ENCODE peak calls at places on chromosomes 4 and X, in seven cellular contexts. R is kidney glomerular epithelial cell, B is MCF 10A, E is mammary epithelial cell, T is A549, A is ELR, V is Caco-2. X is an unnamed sample.

GRCh38 chrX:14056201-14056600 is 26.5 kb upstream of the GEMIN8 start:
- DNase-seq in R (no peak), B (no peak), E (no peak), T (no peak), A (no peak), V (no peak), X (no peak)

GRCh38 chrX:137575596-137576255 is 9.8 kb downstream of the ZIC3 start:
- DNase-seq in R (no peak), B (no peak), E (no peak), T (no peak), A (no peak), V (no peak), X (no peak)

GRCh38 chr4:7892212-7893019 is 47.2 kb downstream of the AFAP1 start:
- DNase-seq in R (no peak), B (no peak), E (no peak), T (peak; percentile 36), A (peak; percentile 90), V (no peak), X (peak; percentile 98)

GRCh38 chr4:77251751-77252150 is 94.7 kb downstream of the CCNG2 start:
- DNase-seq in R (no peak), B (no peak), E (no peak), T (no peak), A (no peak), V (no peak), X (no peak)

GRCh38 chrX:2486476-2487133 is 14.2 kb downstream of the DHRSX start:
- DNase-seq in R (no peak), B (no peak), E (no peak), T (no peak), A (no peak), V (no peak), X (no peak)

GRCh38 chr4:42478941-42479340 is 81.7 kb downstream of the SHISA3 start:
- DNase-seq in R (no peak), B (no peak), E (no peak), T (no peak), A (no peak), V (no peak), X (no peak)

GRCh38 chr4:92231511-92231910 is 72.3 kb upstream of the GRID2 start:
- DNase-seq in R (no peak), B (no peak), E (no peak), T (no peak), A (no peak), V (no peak), X (no peak)

GRCh38 chr4:20687894-20688293 is 12.4 kb upstream of the PACRGL start:
- DNase-seq in R (peak; percentile 96), B (peak; percentile 21), E (peak; percentile 44), T (no peak), A (peak; percentile 72), V (no peak), X (peak; percentile 58)

GRCh38 chr4:112183252-112183651 is 38.0 kb downstream of the FAM241A start:
- DNase-seq in R (no peak), B (no peak), E (peak; percentile 69), T (no peak), A (no peak), V (no peak), X (no peak)

GRCh38 chr4:182212211-182212761 is 30.9 kb upstream of the TENM3 start:
- DNase-seq in R (no peak), B (no peak), E (peak; percentile 50), T (no peak), A (no peak), V (no peak), X (peak; percentile 79)

GRCh38 chr4:127634181-127634580 is 1.4 kb downstream of the INTU start:
- DNase-seq in R (no peak), B (no peak), E (no peak), T (no peak), A (peak; percentile 59), V (no peak), X (no peak)

GRCh38 chrX:72461766-72462165 is 110.9 kb downstream of the HDAC8 start:
- DNase-seq in R (no peak), B (no peak), E (peak; percentile 36), T (peak; percentile 1), A (no peak), V (no peak), X (peak; percentile 41)

GRCh38 chr4:55365347-55365728 is 19.3 kb downstream of the SRD5A3 start:
- DNase-seq in R (no peak), B (no peak), E (no peak), T (no peak), A (no peak), V (no peak), X (no peak)

GRCh38 chrX:68163446-68163845 is 269.8 kb downstream of the OPHN1 start:
- DNase-seq in R (no peak), B (no peak), E (peak; percentile 16), T (no peak), A (peak; percentile 43), V (no peak), X (peak; percentile 5)

GRCh38 chr4:74292111-74292870 is 16.0 kb upstream of the EPGN start:
- DNase-seq in R (peak; percentile 27), B (no peak), E (peak; percentile 49), T (no peak), A (no peak), V (no peak), X (no peak)

GRCh38 chr4:113355550-113356371 is 306.3 kb downstream of the ANK2 start:
- DNase-seq in R (no peak), B (peak; percentile 87), E (peak; percentile 95), T (no peak), A (peak; percentile 85), V (peak; percentile 45), X (peak; percentile 98)

GRCh38 chrX:141468940-141469339 is 115.6 kb downstream of the SPANXA1 start:
- DNase-seq in R (peak; percentile 7), B (peak; percentile 39), E (peak; percentile 33), T (peak; percentile 54), A (peak; percentile 89), V (no peak), X (peak; percentile 24)

GRCh38 chrX:134548257-134548732 is 88.3 kb downstream of the HPRT1 start:
- DNase-seq in R (no peak), B (no peak), E (no peak), T (no peak), A (peak; percentile 46), V (no peak), X (no peak)

GRCh38 chr4:177455591-177455990 is 13.4 kb upstream of the AGA start:
- DNase-seq in R (no peak), B (no peak), E (no peak), T (no peak), A (no peak), V (peak; percentile 47), X (no peak)

GRCh38 chr4:146112389-146112788 is 63.1 kb upstream of the LSM6 start:
- DNase-seq in R (no peak), B (no peak), E (no peak), T (no peak), A (no peak), V (no peak), X (no peak)

GRCh38 chr4:140135529-140136021 is 18.4 kb downstream of the MAML3 start:
- DNase-seq in R (peak; percentile 13), B (no peak), E (no peak), T (peak; percentile 58), A (peak; percentile 40), V (no peak), X (peak; percentile 71)

GRCh38 chrX:149372861-149373260 is 132.2 kb downstream of the IDS start:
- DNase-seq in R (no peak), B (peak; percentile 77), E (peak; percentile 20), T (no peak), A (peak; percentile 1), V (no peak), X (peak; percentile 72)

GRCh38 chrX:154436597-154437397 is at the start of gene GDI1:
- DNase-seq in R (no peak), B (peak; percentile 27), E (no peak), T (peak; percentile 75), A (peak; percentile 65), V (peak; percentile 56), X (peak; percentile 58)

GRCh38 chr4:126427781-126428360 is 1113.1 kb downstream of the FAT4 start:
- DNase-seq in R (no peak), B (no peak), E (no peak), T (no peak), A (no peak), V (no peak), X (no peak)

GRCh38 chr4:110361921-110362320 is 114.0 kb upstream of the ENPEP start:
- DNase-seq in R (peak; percentile 96), B (peak; percentile 24), E (peak; percentile 91), T (no peak), A (peak; percentile 54), V (no peak), X (peak; percentile 68)

X was measured in RPMI7951.